ENCODE peak calls at places on chromosomes 7 and 10, in eight cellular contexts. T is brain microvascular endothelial cell, E is fibroblast of mammary gland, Q is BE2C, J is spleen, K is BJ, M is uterus, H is AG09319. W is an unnamed sample.

GRCh38 chr7:6654842-6655610 is 17.9 kb downstream of the ZNF316 start:
- DNase-seq in T (no peak), E (no peak), Q (no peak), J (no peak), K (no peak), M (no peak), H (no peak), W (no peak)

GRCh38 chr7:50598455-50599343 is 33.5 kb upstream of the DDC start:
- DNase-seq in T (no peak), E (no peak), Q (no peak), J (no peak), K (no peak), M (no peak), H (no peak), W (no peak)

GRCh38 chr7:44208085-44208484 is 7.3 kb downstream of the YKT6 start:
- DNase-seq in T (no peak), E (no peak), Q (no peak), J (peak), K (no peak), M (no peak), H (no peak), W (no peak)

GRCh38 chr10:98295401-98295811 is 27.4 kb upstream of the LOXL4 start:
- DNase-seq in T (no peak), E (no peak), Q (no peak), J (no peak), K (no peak), M (no peak), H (no peak), W (no peak)

GRCh38 chr7:2488681-2489080 is 12.5 kb upstream of the GRIFIN start:
- DNase-seq in T (no peak), E (no peak), Q (no peak), J (no peak), K (no peak), M (no peak), H (no peak), W (no peak)

GRCh38 chr7:80827238-80827633 is 91.6 kb downstream of the SEMA3C start:
- DNase-seq in T (no peak), E (peak), Q (no peak), J (no peak), K (no peak), M (no peak), H (no peak), W (no peak)

GRCh38 chr10:77970869-77971803 is 44.6 kb upstream of the DLG5 start:
- DNase-seq in T (peak), E (peak), Q (peak), J (peak), K (peak), M (peak), H (peak), W (no peak)

GRCh38 chr7:2613113-2613925 is 18.5 kb upstream of the TTYH3 start:
- DNase-seq in T (no peak), E (no peak), Q (no peak), J (no peak), K (no peak), M (no peak), H (no peak), W (no peak)

GRCh38 chr10:114538544-114538906 is 119.5 kb downstream of the ABLIM1 start:
- DNase-seq in T (no peak), E (no peak), Q (no peak), J (no peak), K (no peak), M (no peak), H (no peak), W (no peak)

GRCh38 chr10:29408847-29409240 is 120.0 kb downstream of the LYZL1 start:
- DNase-seq in T (no peak), E (peak), Q (no peak), J (no peak), K (no peak), M (no peak), H (no peak), W (no peak)

GRCh38 chr10:112366992-112367391 is 6.9 kb upstream of the ACSL5 start:
- DNase-seq in T (no peak), E (no peak), Q (no peak), J (no peak), K (no peak), M (no peak), H (no peak), W (no peak)

GRCh38 chr10:75547391-75548298 is 116.2 kb downstream of the LRMDA start:
- DNase-seq in T (peak), E (peak), Q (no peak), J (no peak), K (peak), M (peak), H (peak), W (no peak)

GRCh38 chr7:147509859-147510542 is 1080.6 kb upstream of the C7orf33 start:
- DNase-seq in T (peak), E (peak), Q (no peak), J (no peak), K (no peak), M (no peak), H (no peak), W (no peak)

GRCh38 chr7:92092210-92092609 is 42.1 kb downstream of the CYP51A1 start:
- DNase-seq in T (no peak), E (no peak), Q (no peak), J (no peak), K (no peak), M (no peak), H (no peak), W (no peak)

GRCh38 chr7:74525881-74526280 is 72.2 kb downstream of the GTF2IRD1 start:
- DNase-seq in T (no peak), E (no peak), Q (no peak), J (no peak), K (no peak), M (no peak), H (no peak), W (no peak)

GRCh38 chr7:552711-553636 is 33.3 kb upstream of the PDGFA start:
- DNase-seq in T (no peak), E (no peak), Q (no peak), J (no peak), K (no peak), M (no peak), H (no peak), W (no peak)

GRCh38 chr10:92590623-92591549 is 2.0 kb upstream of the KIF11 start:
- DNase-seq in T (peak), E (peak), Q (peak), J (peak), K (no peak), M (peak), H (no peak), W (no peak)
- TF ChIP-seq CTCF in T (peak), E (peak), Q (no peak), J (no peak), K (peak), M (no peak), H (peak), W (no peak)

GRCh38 chr7:40151504-40151903 is 16.7 kb downstream of the SUGCT start:
- DNase-seq in T (no peak), E (no peak), Q (no peak), J (no peak), K (no peak), M (no peak), H (no peak), W (no peak)
- TF ChIP-seq CTCF in T (no peak), E (no peak), Q (no peak), J (no peak), K (no peak), M (no peak), H (no peak), W (no peak)

GRCh38 chr10:79392020-79392398 is 44.7 kb downstream of the PPIF start:
- DNase-seq in T (no peak), E (no peak), Q (no peak), J (peak), K (no peak), M (no peak), H (no peak), W (no peak)

GRCh38 chr10:79392506-79393176 is 45.4 kb downstream of the PPIF start:
- DNase-seq in T (no peak), E (no peak), Q (no peak), J (peak), K (no peak), M (no peak), H (no peak), W (no peak)

GRCh38 chr10:79390057-79390456 is 42.8 kb downstream of the PPIF start:
- DNase-seq in T (no peak), E (no peak), Q (no peak), J (no peak), K (no peak), M (no peak), H (no peak), W (no peak)

GRCh38 chr10:79391231-79392019 is 44.2 kb downstream of the PPIF start:
- DNase-seq in T (no peak), E (peak), Q (no peak), J (peak), K (no peak), M (peak), H (no peak), W (peak)

DNA sequence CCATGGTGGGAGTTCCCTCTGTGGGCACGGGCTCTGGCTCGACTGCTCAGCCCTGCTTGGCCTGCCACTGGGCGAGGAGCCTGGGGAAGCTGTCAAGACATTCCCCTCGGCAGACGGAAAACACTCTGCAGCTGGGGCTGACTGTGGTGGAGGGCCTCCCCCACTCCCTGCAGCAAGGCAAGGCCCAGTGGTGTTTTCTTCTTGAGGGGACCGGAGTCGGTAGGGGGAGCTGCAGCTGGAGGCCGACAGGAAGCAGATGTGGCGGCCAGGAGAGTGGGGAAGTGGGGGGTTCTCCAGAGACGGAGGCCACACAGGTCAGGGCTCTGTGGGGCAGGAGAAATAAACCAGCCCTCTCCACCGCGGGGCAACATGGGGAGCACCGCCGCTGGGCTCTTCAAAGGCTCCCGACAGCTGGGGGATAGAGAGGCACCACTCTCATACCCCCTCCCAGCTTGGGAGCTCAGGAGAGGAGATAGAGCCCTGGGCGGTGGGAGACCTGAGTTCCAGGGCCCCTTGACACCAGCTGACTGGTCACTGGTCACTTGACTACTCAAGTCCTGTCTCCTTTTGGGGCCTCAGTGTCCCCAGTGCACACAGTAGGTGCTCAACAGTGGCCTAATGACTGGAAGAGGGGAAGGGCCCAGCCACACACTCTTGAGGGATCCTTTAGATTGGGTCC is 43.4 kb downstream of the PPIF start:
- DNase-seq in T (no peak), E (no peak), Q (no peak), J (peak), K (no peak), M (peak), H (no peak), W (peak)
- TF ChIP-seq CTCF in T (peak), E (no peak), Q (no peak), J (peak), K (no peak), M (peak), H (no peak), W (no peak)

DNA sequence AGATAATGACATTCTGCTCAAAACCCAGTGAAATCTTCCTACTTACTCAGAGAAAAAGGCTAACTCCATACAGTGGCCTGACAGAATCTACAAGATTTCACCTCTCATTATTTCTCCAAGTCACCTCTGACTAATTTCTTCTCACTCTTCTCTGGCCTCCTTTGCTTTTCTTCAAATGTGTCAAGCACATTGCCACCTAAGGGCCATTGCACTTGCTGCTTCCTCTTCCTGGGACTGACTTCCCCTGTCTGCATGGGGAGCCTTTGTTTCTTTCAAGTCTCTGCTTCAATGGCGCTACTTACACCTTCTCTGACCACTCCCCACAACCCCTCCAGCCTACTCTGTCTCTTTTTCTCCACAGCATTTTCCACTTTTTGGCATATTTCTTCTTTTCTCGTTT is 36.0 kb downstream of the PRTFDC1 start:
- DNase-seq in T (no peak), E (no peak), Q (no peak), J (no peak), K (no peak), M (no peak), H (no peak), W (no peak)
- TF ChIP-seq CTCF in T (no peak), E (no peak), Q (no peak), J (no peak), K (no peak), M (no peak), H (no peak), W (no peak)

DNA sequence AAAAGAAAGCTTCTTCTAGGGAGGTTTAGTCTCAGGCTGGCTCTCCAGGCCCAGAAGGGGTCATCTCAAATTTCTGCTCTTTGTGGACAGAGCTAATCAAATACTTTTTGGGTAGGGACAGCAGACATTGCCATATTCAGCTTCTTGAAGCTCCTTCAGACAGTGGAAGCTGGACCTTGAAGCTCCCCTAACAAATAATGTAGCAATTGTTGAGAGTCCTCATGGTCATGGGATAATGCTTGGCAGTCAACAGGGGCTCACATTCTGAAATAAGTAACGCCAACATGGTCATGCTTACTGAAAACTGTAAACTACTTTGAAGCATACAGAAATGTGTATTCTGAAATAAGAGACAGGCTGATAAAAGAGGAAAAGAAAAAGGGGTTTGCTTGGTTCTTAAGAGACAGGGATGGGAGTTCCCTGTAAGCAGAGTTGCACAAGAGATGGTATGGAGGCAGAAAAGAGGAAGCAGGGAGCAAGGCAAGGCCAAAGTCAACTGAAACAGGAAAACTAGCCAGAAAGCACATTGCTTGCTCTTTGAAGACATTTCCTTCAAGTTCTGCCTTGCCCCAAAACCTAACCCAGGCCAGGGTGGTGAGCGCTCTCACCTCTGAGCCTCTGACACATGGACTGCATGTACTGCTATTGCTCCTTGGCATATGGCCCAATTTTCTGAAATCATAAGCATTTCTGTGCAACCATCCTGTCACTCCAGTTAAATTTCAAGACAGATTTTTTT is 53.1 kb upstream of the KMT2E start:
- DNase-seq in T (no peak), E (peak), Q (no peak), J (no peak), K (no peak), M (no peak), H (no peak), W (no peak)
- TF ChIP-seq CTCF in T (no peak), E (no peak), Q (no peak), J (no peak), K (no peak), M (no peak), H (no peak), W (no peak)